ENCODE peak calls at places on chromosomes 7 and 10, in four cellular contexts. O is progenitor cell of endocrine pancreas, B is brain microvascular endothelial cell, K is pancreas. J is an unnamed sample.

GRCh38 chr10:45625879-45626278 is 46.7 kb downstream of the ZFAND4 start:
- DNase-seq in O (no peak), B (no peak), K (no peak), J (no peak)

GRCh38 chr7:47539398-47540052 is 42.4 kb downstream of the TNS3 start:
- DNase-seq in O (no peak), B (peak), K (no peak), J (no peak)

GRCh38 chr10:131546086-131546810 is 234.7 kb upstream of the TCERG1L start:
- DNase-seq in O (no peak), B (no peak), K (no peak), J (no peak)

GRCh38 chr7:69739182-69739581 is 140.9 kb downstream of the AUTS2 start:
- DNase-seq in O (no peak), B (no peak), K (no peak), J (no peak)

GRCh38 chr10:102384053-102384452 is 11.5 kb upstream of the NFKB2 start:
- DNase-seq in O (no peak), B (no peak), K (no peak), J (no peak)

GRCh38 chr7:3154881-3155494 is 111.3 kb upstream of the CARD11 start:
- DNase-seq in O (no peak), B (peak), K (peak), J (no peak)

GRCh38 chr7:80312139-80312661 is 177.6 kb downstream of the GNAI1 start:
- DNase-seq in O (no peak), B (peak), K (no peak), J (no peak)

GRCh38 chr10:131641231-131641630 is 259.6 kb upstream of the PPP2R2D start:
- DNase-seq in O (no peak), B (no peak), K (no peak), J (no peak)

GRCh38 chr10:48366261-48366660 is 59.8 kb downstream of the MAPK8 start:
- DNase-seq in O (no peak), B (no peak), K (no peak), J (no peak)

GRCh38 chr7:151891753-151892152 is 14.8 kb upstream of the PRKAG2 start:
- DNase-seq in O (no peak), B (no peak), K (no peak), J (no peak)

GRCh38 chr10:131141645-131142445 is 169.7 kb downstream of the TCERG1L start:
- DNase-seq in O (no peak), B (no peak), K (peak), J (no peak)

DNA sequence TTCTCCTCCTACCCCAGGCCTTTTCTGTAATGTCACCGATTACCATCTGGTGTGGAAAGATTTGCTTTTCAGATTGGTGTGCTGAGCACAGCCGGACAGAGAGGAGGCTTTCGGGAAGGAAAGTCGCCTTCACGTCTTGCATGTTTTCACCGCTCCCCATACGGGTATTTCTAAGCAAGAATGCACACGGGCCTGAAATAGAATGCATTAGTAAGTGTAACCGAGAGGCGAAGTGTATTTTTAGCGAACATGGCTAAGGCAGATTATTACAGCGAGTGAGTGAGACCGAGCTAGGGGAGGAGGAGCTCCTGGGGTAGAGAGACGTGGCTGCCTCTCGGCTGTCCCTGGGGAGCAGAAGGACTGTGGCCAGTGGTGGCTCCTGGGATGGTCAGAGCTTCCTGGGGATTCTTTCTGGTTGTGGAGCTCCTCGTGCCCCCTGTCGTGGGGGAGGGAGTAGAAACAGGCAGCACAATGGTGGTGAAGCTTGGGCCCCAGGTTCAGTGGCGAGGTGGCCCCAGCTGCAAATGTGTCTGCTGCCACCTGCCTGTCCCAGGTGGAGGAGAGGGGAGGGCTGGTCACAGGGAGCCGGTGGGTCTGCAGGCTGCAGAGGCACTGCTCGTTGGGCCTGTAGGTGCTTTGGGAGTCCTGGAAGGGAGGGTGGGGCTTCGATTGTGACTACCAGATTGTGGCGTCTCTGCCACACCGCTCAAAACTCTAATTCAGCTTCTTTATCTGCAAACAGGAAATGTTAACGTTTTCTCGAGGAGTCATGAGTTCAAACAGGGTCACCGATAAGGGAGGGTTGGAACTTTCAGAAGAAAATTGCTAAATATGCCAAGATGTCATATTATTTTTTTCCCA is 135.8 kb downstream of the CAMK1D start:
- DNase-seq in O (no peak), B (peak), K (peak), J (peak)
- TF ChIP-seq CTCF in O (peak), B (no peak), K (no peak), J (peak)

DNA sequence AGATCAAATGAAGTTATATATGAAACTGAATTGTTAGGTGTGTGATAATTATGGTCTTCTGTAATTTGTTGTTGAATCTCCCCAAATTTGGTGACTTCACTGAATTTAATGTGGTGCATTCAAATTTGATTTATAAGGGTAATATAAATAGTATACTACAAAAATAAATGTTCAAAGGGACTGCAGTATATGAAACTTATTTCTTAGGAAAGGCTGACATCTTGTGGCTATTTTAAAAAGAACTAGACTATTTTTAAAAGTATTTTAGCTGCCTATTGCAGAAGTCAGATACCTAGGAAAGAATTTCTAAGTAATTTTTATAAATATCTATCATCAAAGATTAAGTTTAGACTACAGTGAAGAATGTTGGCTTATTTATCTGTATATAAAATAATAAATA is 36.6 kb downstream of the ATRNL1 start:
- DNase-seq in O (no peak), B (no peak), K (no peak), J (no peak)
- TF ChIP-seq CTCF in O (peak), B (no peak), K (peak), J (no peak)

DNA sequence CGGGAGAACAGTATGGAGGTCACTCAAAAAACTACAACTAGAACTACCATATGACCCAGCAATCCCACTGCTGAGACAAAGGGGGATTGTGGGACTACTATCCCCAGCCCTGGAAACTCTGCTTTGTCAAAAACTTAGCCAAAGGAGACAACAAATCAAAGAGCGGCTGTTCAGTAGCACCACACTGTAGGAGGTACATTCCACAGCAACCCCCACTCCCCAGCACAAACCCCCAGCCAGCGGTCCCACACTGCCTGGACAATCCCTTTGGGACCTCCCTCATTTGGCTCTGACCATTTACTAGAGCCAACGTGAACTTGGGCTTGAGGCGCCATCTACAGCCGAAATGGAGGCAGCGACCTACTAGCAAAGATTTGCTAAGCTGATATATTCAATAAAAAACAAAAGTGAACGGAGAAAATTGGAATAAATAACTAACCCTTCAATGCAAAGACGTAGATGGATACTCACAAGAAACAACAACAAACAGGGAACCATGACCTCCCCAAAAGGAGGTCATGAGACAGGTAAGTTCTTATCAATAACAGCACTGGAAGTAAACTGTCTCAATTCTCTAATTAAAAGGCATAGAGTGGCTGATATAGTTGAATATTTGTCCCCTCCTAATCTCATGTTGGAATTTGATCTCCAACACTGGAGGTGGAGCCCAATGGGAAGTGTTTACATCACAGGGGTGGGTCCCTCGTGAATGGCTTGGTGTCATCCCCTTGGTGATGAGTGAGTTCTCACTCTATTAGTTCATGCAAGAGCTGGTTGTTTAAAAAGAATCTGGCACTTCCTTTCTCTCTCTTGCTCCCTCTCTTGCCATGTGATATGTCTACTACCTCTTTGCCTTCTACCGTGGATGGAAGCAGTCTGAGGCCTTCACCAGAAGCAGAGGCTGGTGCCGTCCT is 119.0 kb upstream of the KCNMA1 start:
- DNase-seq in O (peak), B (peak), K (no peak), J (peak)
- TF ChIP-seq CTCF in O (peak), B (peak), K (peak), J (peak)

GRCh38 chr7:155066417-155066950 is 3.6 kb upstream of the HTR5A start:
- DNase-seq in O (no peak), B (peak), K (no peak), J (no peak)

GRCh38 chr7:155071916-155072315 is 1.8 kb downstream of the HTR5A start:
- DNase-seq in O (no peak), B (no peak), K (no peak), J (no peak)

GRCh38 chr7:155073922-155074321 is 3.8 kb downstream of the HTR5A start:
- DNase-seq in O (no peak), B (no peak), K (no peak), J (no peak)

GRCh38 chr7:155071121-155071651 is 1.1 kb downstream of the HTR5A start:
- DNase-seq in O (no peak), B (no peak), K (no peak), J (no peak)

DNA sequence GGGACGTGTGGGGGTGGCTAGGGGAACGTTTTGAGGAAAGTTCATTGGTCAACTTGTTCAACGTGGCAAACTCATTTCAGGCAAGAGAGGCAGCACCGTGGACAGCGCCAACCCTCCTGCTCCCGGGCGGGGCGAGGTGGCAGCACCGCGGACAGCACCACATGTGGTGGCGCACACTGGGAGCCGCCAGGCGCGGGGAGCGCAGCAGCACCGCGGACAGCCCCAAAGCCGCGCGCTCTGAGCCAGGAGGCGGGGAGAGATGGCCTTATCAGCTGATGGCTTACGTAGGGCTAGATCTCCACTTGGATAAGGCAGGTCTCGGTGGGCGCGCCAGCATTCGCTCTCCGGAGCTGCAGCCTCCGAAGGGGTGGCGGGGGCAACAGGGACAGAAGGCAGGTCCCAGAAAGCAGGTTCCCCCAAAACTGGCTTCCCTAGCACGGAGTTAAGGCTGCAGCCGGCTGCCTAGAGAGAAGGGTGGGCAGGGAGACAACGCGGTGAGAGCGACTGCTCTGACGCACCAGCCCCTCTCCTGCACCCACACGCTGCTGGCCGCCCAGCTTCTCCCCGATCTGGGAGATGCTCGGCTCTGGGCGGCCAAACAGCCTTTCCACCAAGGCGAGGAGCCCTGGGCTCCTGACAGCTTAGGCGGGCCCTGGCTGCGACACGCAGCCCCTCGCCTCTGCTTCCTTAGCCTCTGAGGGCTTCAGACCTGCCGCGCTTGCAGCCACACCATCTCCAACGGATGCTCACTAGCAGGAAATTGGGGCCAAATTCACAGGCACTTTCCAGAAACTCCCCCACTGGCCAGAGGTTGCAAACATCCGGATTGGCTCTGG is at the start of gene HTR5A:
- DNase-seq in O (peak), B (peak), K (peak), J (peak)
- TF ChIP-seq CTCF in O (peak), B (no peak), K (no peak), J (peak)

J was measured in H1.